ENCODE peak calls at places on chromosomes 12 and 14, in eight cellular contexts. One of them, this sample, is unnamed.

GRCh38 chr12:88339254-88339949 is 197.3 kb downstream of the TMTC3 start:
- DNase-seq in brain microvascular endothelial cell: no peak
- DNase-seq in mucosa of descending colon: no peak
- DNase-seq in neural crest cell: no peak
- DNase-seq in HFF-Myc: peak
- DNase-seq in tibial artery: no peak
- DNase-seq in IMR-90: peak
- DNase-seq in cardiac muscle cell: peak
- DNase-seq in this sample: no peak

GRCh38 chr14:35342160-35343010 is 50.2 kb downstream of the PSMA6 start:
- DNase-seq in cardiac muscle cell: peak
- DNase-seq in mucosa of descending colon: peak
- DNase-seq in brain microvascular endothelial cell: no peak
- DNase-seq in IMR-90: peak
- DNase-seq in neural crest cell: no peak
- DNase-seq in tibial artery: peak
- DNase-seq in HFF-Myc: no peak
- DNase-seq in this sample: peak

GRCh38 chr12:43198608-43199007 is 353.4 kb downstream of the ADAMTS20 start:
- DNase-seq in IMR-90: no peak
- DNase-seq in mucosa of descending colon: no peak
- DNase-seq in neural crest cell: no peak
- DNase-seq in HFF-Myc: no peak
- DNase-seq in tibial artery: no peak
- DNase-seq in brain microvascular endothelial cell: no peak
- DNase-seq in cardiac muscle cell: no peak
- DNase-seq in this sample: no peak

GRCh38 chr14:103520657-103521437 is 1.8 kb downstream of the CKB start:
- DNase-seq in tibial artery: peak
- DNase-seq in cardiac muscle cell: peak
- DNase-seq in HFF-Myc: no peak
- DNase-seq in brain microvascular endothelial cell: peak
- DNase-seq in neural crest cell: peak
- DNase-seq in mucosa of descending colon: peak
- DNase-seq in IMR-90: peak
- DNase-seq in this sample: peak

GRCh38 chr12:114848661-114849060 is 164.7 kb upstream of the TBX3 start:
- DNase-seq in HFF-Myc: no peak
- DNase-seq in IMR-90: peak
- DNase-seq in cardiac muscle cell: peak
- DNase-seq in mucosa of descending colon: no peak
- DNase-seq in brain microvascular endothelial cell: peak
- DNase-seq in neural crest cell: no peak
- DNase-seq in tibial artery: no peak
- DNase-seq in this sample: no peak

GRCh38 chr12:27293463-27293862 is 39.2 kb upstream of the BMAL2 start:
- DNase-seq in IMR-90: peak
- DNase-seq in brain microvascular endothelial cell: peak
- DNase-seq in neural crest cell: no peak
- DNase-seq in tibial artery: no peak
- DNase-seq in cardiac muscle cell: peak
- DNase-seq in mucosa of descending colon: no peak
- DNase-seq in HFF-Myc: no peak
- DNase-seq in this sample: no peak

GRCh38 chr12:124478985-124479645 is 88.3 kb downstream of the NCOR2 start:
- DNase-seq in brain microvascular endothelial cell: no peak
- DNase-seq in neural crest cell: no peak
- DNase-seq in cardiac muscle cell: no peak
- DNase-seq in IMR-90: no peak
- DNase-seq in HFF-Myc: no peak
- DNase-seq in tibial artery: no peak
- DNase-seq in mucosa of descending colon: no peak
- DNase-seq in this sample: no peak

GRCh38 chr12:74890237-74890599 is 319.4 kb downstream of the KCNC2 start:
- DNase-seq in brain microvascular endothelial cell: peak
- DNase-seq in tibial artery: no peak
- DNase-seq in HFF-Myc: peak
- DNase-seq in cardiac muscle cell: peak
- DNase-seq in neural crest cell: no peak
- DNase-seq in IMR-90: peak
- DNase-seq in mucosa of descending colon: no peak
- DNase-seq in this sample: no peak

GRCh38 chr12:116125981-116126566 is 151.4 kb downstream of the MED13L start:
- DNase-seq in neural crest cell: no peak
- DNase-seq in tibial artery: no peak
- DNase-seq in IMR-90: no peak
- DNase-seq in mucosa of descending colon: no peak
- DNase-seq in brain microvascular endothelial cell: no peak
- DNase-seq in HFF-Myc: no peak
- DNase-seq in cardiac muscle cell: peak
- DNase-seq in this sample: no peak

GRCh38 chr12:15629108-15629507 is 160.1 kb downstream of the EPS8 start:
- DNase-seq in brain microvascular endothelial cell: peak
- DNase-seq in mucosa of descending colon: no peak
- DNase-seq in HFF-Myc: peak
- DNase-seq in IMR-90: peak
- DNase-seq in neural crest cell: peak
- DNase-seq in cardiac muscle cell: peak
- DNase-seq in tibial artery: peak
- DNase-seq in this sample: no peak

DNA sequence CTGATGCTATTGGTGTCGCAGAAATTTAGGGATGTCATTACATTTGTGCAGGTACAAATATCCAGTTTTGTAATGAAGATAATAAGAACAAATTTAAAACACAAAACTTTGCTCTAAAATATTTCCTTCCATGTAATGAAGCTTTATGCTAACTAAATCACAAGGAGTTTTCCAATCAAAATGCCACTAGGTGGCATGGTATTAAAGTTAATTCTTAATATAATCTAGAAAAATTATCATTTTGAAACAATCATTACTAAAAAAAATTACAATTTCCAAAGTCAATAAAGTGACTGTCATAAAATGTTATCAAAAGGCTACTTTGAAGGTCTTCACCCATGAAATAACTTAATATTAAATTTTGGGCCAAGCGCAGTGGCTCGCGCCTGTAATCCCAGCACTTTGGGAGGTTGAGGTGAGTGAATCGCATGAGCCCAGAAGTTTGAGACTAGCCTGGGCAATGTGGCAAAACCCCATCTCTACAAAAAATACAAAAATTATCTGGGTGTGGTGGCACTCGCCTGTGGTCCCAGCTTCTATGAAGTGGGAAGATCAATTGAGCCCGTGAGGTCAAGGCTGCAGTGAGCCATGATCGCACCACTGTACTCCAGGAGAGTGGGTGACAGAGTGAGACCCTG is 77.4 kb downstream of the KIF21A start:
- DNase-seq in neural crest cell: no peak
- DNase-seq in HFF-Myc: no peak
- DNase-seq in brain microvascular endothelial cell: no peak
- DNase-seq in IMR-90: no peak
- DNase-seq in cardiac muscle cell: peak
- DNase-seq in tibial artery: no peak
- DNase-seq in mucosa of descending colon: no peak
- DNase-seq in this sample: no peak
- TF ChIP-seq CTCF in neural crest cell: peak
- TF ChIP-seq CTCF in HFF-Myc: no peak
- TF ChIP-seq CTCF in brain microvascular endothelial cell: no peak
- TF ChIP-seq CTCF in IMR-90: no peak
- TF ChIP-seq CTCF in cardiac muscle cell: peak
- TF ChIP-seq CTCF in tibial artery: no peak
- TF ChIP-seq CTCF in mucosa of descending colon: no peak
- TF ChIP-seq CTCF in this sample: peak

GRCh38 chr14:100777366-100778077 is 48.4 kb upstream of the MEG3 start:
- DNase-seq in HFF-Myc: no peak
- DNase-seq in IMR-90: no peak
- DNase-seq in cardiac muscle cell: no peak
- DNase-seq in mucosa of descending colon: no peak
- DNase-seq in brain microvascular endothelial cell: no peak
- DNase-seq in tibial artery: peak
- DNase-seq in neural crest cell: no peak
- DNase-seq in this sample: no peak

GRCh38 chr14:100778951-100779690 is 46.8 kb upstream of the MEG3 start:
- DNase-seq in HFF-Myc: no peak
- DNase-seq in tibial artery: peak
- DNase-seq in cardiac muscle cell: no peak
- DNase-seq in IMR-90: no peak
- DNase-seq in mucosa of descending colon: no peak
- DNase-seq in brain microvascular endothelial cell: no peak
- DNase-seq in neural crest cell: no peak
- DNase-seq in this sample: peak

GRCh38 chr14:100776681-100777365 is 49.1 kb upstream of the MEG3 start:
- DNase-seq in IMR-90: no peak
- DNase-seq in mucosa of descending colon: no peak
- DNase-seq in brain microvascular endothelial cell: no peak
- DNase-seq in tibial artery: peak
- DNase-seq in HFF-Myc: no peak
- DNase-seq in neural crest cell: no peak
- DNase-seq in cardiac muscle cell: no peak
- DNase-seq in this sample: no peak

GRCh38 chr14:100779691-100780080 is 46.2 kb upstream of the MEG3 start:
- DNase-seq in HFF-Myc: no peak
- DNase-seq in brain microvascular endothelial cell: no peak
- DNase-seq in cardiac muscle cell: no peak
- DNase-seq in neural crest cell: no peak
- DNase-seq in tibial artery: no peak
- DNase-seq in mucosa of descending colon: no peak
- DNase-seq in IMR-90: no peak
- DNase-seq in this sample: no peak

DNA sequence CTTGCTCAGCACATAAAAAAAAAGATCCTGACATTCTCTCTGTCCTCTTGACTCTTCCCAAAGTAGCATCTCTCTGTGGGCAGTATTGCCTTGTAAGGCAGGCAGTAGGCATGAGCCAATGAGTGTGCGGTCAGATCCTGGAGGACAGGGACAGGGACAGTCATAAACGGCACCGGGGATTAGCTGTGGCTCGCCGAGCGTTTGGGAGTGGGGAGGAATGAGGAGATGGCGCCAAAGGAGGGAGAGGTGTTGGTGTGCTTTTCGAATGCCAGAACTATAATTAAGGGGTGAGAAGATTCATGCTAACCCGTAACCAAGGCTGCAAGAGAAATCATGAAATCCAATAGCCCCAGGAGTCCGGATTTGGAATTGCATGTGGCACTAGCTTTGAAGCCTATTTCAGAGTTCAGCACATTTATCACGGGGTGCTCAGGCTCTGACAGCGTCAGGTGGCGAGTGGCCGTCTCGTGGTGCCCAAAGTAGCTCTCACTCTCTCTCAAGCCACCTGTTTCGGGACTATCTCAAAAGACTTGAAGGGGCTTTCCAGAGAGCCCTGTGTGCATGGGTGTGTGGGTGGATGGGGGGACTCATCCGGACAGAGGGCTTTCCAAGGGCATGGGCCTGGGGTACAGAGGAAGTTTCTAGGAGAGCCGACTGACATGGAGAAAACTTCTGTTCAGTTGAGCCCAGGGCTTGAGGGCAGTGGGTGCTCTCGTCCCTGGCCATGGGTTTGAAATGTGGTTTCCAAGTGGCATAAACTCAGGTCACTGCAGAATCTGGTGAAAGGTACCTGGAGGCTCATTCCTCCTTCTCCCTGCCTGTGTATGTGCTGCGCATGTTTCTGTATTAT is 47.6 kb upstream of the MEG3 start:
- DNase-seq in cardiac muscle cell: no peak
- DNase-seq in mucosa of descending colon: no peak
- DNase-seq in neural crest cell: no peak
- DNase-seq in brain microvascular endothelial cell: no peak
- DNase-seq in HFF-Myc: no peak
- DNase-seq in tibial artery: peak
- DNase-seq in IMR-90: no peak
- DNase-seq in this sample: no peak
- TF ChIP-seq CTCF in cardiac muscle cell: no peak
- TF ChIP-seq CTCF in mucosa of descending colon: no peak
- TF ChIP-seq CTCF in neural crest cell: no peak
- TF ChIP-seq CTCF in brain microvascular endothelial cell: no peak
- TF ChIP-seq CTCF in HFF-Myc: no peak
- TF ChIP-seq CTCF in tibial artery: no peak
- TF ChIP-seq CTCF in IMR-90: no peak
- TF ChIP-seq CTCF in this sample: no peak

GRCh38 chr12:6322969-6323339 is 12.5 kb downstream of the PLEKHG6 start:
- DNase-seq in cardiac muscle cell: no peak
- DNase-seq in neural crest cell: no peak
- DNase-seq in IMR-90: no peak
- DNase-seq in tibial artery: no peak
- DNase-seq in HFF-Myc: no peak
- DNase-seq in mucosa of descending colon: no peak
- DNase-seq in brain microvascular endothelial cell: no peak
- DNase-seq in this sample: no peak

GRCh38 chr12:6323995-6324711 is 13.7 kb downstream of the PLEKHG6 start:
- DNase-seq in HFF-Myc: no peak
- DNase-seq in cardiac muscle cell: no peak
- DNase-seq in mucosa of descending colon: no peak
- DNase-seq in IMR-90: no peak
- DNase-seq in tibial artery: no peak
- DNase-seq in brain microvascular endothelial cell: no peak
- DNase-seq in neural crest cell: no peak
- DNase-seq in this sample: no peak

GRCh38 chr12:6321905-6322304 is 11.4 kb downstream of the PLEKHG6 start:
- DNase-seq in IMR-90: no peak
- DNase-seq in cardiac muscle cell: no peak
- DNase-seq in brain microvascular endothelial cell: no peak
- DNase-seq in tibial artery: no peak
- DNase-seq in HFF-Myc: no peak
- DNase-seq in neural crest cell: no peak
- DNase-seq in mucosa of descending colon: no peak
- DNase-seq in this sample: no peak

GRCh38 chr12:6322352-6322751 is 11.9 kb downstream of the PLEKHG6 start:
- DNase-seq in IMR-90: no peak
- DNase-seq in tibial artery: no peak
- DNase-seq in HFF-Myc: no peak
- DNase-seq in cardiac muscle cell: no peak
- DNase-seq in brain microvascular endothelial cell: no peak
- DNase-seq in neural crest cell: no peak
- DNase-seq in mucosa of descending colon: no peak
- DNase-seq in this sample: no peak

GRCh38 chr12:6323340-6323994 is 13.0 kb downstream of the PLEKHG6 start:
- DNase-seq in HFF-Myc: peak
- DNase-seq in tibial artery: no peak
- DNase-seq in mucosa of descending colon: no peak
- DNase-seq in IMR-90: peak
- DNase-seq in brain microvascular endothelial cell: peak
- DNase-seq in cardiac muscle cell: peak
- DNase-seq in neural crest cell: peak
- DNase-seq in this sample: no peak
- TF ChIP-seq CTCF in HFF-Myc: peak
- TF ChIP-seq CTCF in tibial artery: peak
- TF ChIP-seq CTCF in mucosa of descending colon: no peak
- TF ChIP-seq CTCF in IMR-90: peak
- TF ChIP-seq CTCF in brain microvascular endothelial cell: peak
- TF ChIP-seq CTCF in cardiac muscle cell: peak
- TF ChIP-seq CTCF in neural crest cell: peak
- TF ChIP-seq CTCF in this sample: peak

DNA sequence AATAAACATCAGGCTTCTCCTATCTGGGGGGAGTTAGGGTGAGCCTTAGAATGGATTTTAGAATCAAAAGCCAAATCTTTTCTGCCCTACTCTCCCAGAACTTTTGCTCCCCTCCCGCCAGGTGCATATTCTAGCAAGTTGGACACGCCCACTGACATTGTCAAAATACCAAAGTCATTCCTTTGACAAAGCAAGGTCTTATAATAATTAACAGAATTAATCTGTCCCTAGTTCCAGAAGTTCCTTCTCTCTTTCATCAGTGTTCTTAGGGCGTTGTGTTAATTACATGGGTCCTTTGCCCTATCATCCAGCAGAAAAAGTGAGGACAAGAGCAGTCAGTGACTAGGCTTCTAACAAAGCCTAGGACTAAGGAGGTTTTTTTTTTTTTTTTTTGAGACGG is 2.4 kb downstream of the PRR13 start:
- DNase-seq in HFF-Myc: no peak
- DNase-seq in tibial artery: no peak
- DNase-seq in cardiac muscle cell: no peak
- DNase-seq in neural crest cell: no peak
- DNase-seq in mucosa of descending colon: no peak
- DNase-seq in brain microvascular endothelial cell: no peak
- DNase-seq in IMR-90: no peak
- DNase-seq in this sample: no peak
- TF ChIP-seq CTCF in HFF-Myc: no peak
- TF ChIP-seq CTCF in tibial artery: no peak
- TF ChIP-seq CTCF in cardiac muscle cell: no peak
- TF ChIP-seq CTCF in neural crest cell: no peak
- TF ChIP-seq CTCF in mucosa of descending colon: no peak
- TF ChIP-seq CTCF in brain microvascular endothelial cell: no peak
- TF ChIP-seq CTCF in IMR-90: no peak
- TF ChIP-seq CTCF in this sample: no peak

This sample was measured in dorsolateral prefrontal cortex.